ENCODE peak calls at places on chromosomes 11 and 22, in five cellular contexts. X is K562, V is HepG2, K is SK-N-SH, B is GM12878. J is an unnamed sample.

GRCh38 chr11:63761870-63762661 is 6.5 kb downstream of the ZFTA start:
- DNase-seq in B (no peak), K (peak), V (no peak), X (no peak), J (no peak)

GRCh38 chr11:112355726-112356125 is 95.1 kb upstream of the PLET1 start:
- DNase-seq in X (peak), K (peak), B (no peak), V (no peak), J (peak)

GRCh38 chr22:39434721-39435120 is 22.1 kb upstream of the MGAT3 start:
- DNase-seq in V (no peak), B (no peak), X (no peak), K (no peak), J (no peak)

GRCh38 chr22:41327124-41327523 is 25.8 kb downstream of the ZC3H7B start:
- DNase-seq in K (no peak), V (no peak), X (no peak), B (no peak), J (no peak)

GRCh38 chr11:114775849-114776621 is 97.7 kb downstream of the NXPE2 start:
- DNase-seq in V (no peak), B (no peak), K (peak), X (no peak), J (no peak)

GRCh38 chr11:64853709-64854108 is 9.3 kb upstream of the CDC42BPG start:
- DNase-seq in B (no peak), K (no peak), V (no peak), X (no peak), J (no peak)

GRCh38 chr11:124745835-124746620 is 6.0 kb downstream of the VSIG2 start:
- DNase-seq in B (no peak), X (no peak), K (no peak), V (no peak), J (no peak)

GRCh38 chr11:112300094-112300786 is 39.6 kb upstream of the PLET1 start:
- DNase-seq in K (no peak), V (no peak), B (no peak), X (no peak), J (no peak)

GRCh38 chr22:19974233-19974861 is 32.7 kb upstream of the TXNRD2 start:
- DNase-seq in B (no peak), X (peak), K (peak), V (peak), J (peak)

GRCh38 chr22:48530666-48531065 is 1297.0 kb downstream of the BRD1 start:
- DNase-seq in V (no peak), X (no peak), K (no peak), B (no peak), J (no peak)

GRCh38 chr11:41382927-41383326 is 76.5 kb downstream of the LRRC4C start:
- DNase-seq in B (no peak), K (no peak), X (no peak), V (no peak), J (no peak)

GRCh38 chr11:6926208-6927029 is at the start of gene ZNF215:
- DNase-seq in B (no peak), K (peak), X (peak), V (no peak), J (peak)

GRCh38 chr11:24592342-24592741 is 95.5 kb downstream of the LUZP2 start:
- DNase-seq in K (no peak), X (no peak), V (no peak), B (no peak), J (peak)

GRCh38 chr11:86067230-86068137 is 1.4 kb downstream of the PICALM start:
- DNase-seq in B (no peak), X (peak), V (peak), K (no peak), J (no peak)

GRCh38 chr11:122207921-122208764 is 92.1 kb upstream of the BLID start:
- DNase-seq in V (no peak), X (no peak), K (no peak), B (no peak), J (peak)

GRCh38 chr11:15807827-15808226 is 548.5 kb downstream of the SOX6 start:
- DNase-seq in K (no peak), B (no peak), V (no peak), X (no peak), J (no peak)

GRCh38 chr22:42069801-42070516 is 653 bp downstream of the NAGA start:
- DNase-seq in X (peak), V (no peak), B (no peak), K (no peak), J (no peak)

GRCh38 chr11:92969293-92969633 is 188 bp upstream of the MTNR1B start:
- DNase-seq in B (no peak), V (no peak), X (no peak), K (no peak), J (no peak)

GRCh38 chr22:26170112-26170492 is 840 bp downstream of the SEZ6L start:
- DNase-seq in B (no peak), V (no peak), K (no peak), X (no peak), J (no peak)

GRCh38 chr22:30089655-30089974 is 9.4 kb downstream of the HORMAD2 start:
- DNase-seq in X (no peak), V (no peak), B (no peak), K (no peak), J (no peak)

GRCh38 chr11:31968774-31969433 is 122.0 kb upstream of the RCN1 start:
- DNase-seq in B (no peak), X (no peak), V (no peak), K (peak), J (peak)

GRCh38 chr11:64638017-64638664 is 47.1 kb downstream of the SLC22A12 start:
- DNase-seq in V (no peak), K (peak), B (no peak), X (peak), J (no peak)

GRCh38 chr11:89608234-89608966 is 101.7 kb upstream of the TRIM77 start:
- DNase-seq in B (no peak), X (no peak), V (no peak), K (no peak), J (no peak)

GRCh38 chr22:37419370-37419915 is 7.8 kb downstream of the ELFN2 start:
- DNase-seq in K (no peak), X (no peak), B (no peak), V (no peak), J (no peak)

GRCh38 chr22:19717691-19718254 is 3.5 kb downstream of the SEPTIN5 start:
- DNase-seq in B (no peak), K (peak), X (peak), V (no peak), J (peak)

GRCh38 chr11:42237701-42238235 is 778.3 kb upstream of the LRRC4C start:
- DNase-seq in B (no peak), V (no peak), X (no peak), K (no peak), J (no peak)

GRCh38 chr11:117781650-117782049 is 15.4 kb downstream of the DSCAML1 start:
- DNase-seq in B (no peak), K (peak), V (no peak), X (no peak), J (no peak)

GRCh38 chr22:32590556-32590955 is 115.9 kb downstream of the FBXO7 start:
- DNase-seq in K (no peak), B (no peak), X (no peak), V (no peak), J (peak)

GRCh38 chr22:36301851-36302250 is 48.9 kb downstream of the APOL1 start:
- DNase-seq in K (no peak), B (no peak), X (no peak), V (no peak), J (peak)

GRCh38 chr22:25475554-25476022 is 88.9 kb upstream of the GRK3 start:
- DNase-seq in K (peak), B (no peak), X (no peak), V (no peak), J (peak)

GRCh38 chr22:37186228-37186996 is 1.6 kb downstream of the C1QTNF6 start:
- DNase-seq in K (peak), B (peak), X (peak), V (peak), J (peak)

GRCh38 chr11:93000511-93001476 is 31.3 kb downstream of the MTNR1B start:
- DNase-seq in B (no peak), V (peak), K (peak), X (peak), J (peak)

DNA sequence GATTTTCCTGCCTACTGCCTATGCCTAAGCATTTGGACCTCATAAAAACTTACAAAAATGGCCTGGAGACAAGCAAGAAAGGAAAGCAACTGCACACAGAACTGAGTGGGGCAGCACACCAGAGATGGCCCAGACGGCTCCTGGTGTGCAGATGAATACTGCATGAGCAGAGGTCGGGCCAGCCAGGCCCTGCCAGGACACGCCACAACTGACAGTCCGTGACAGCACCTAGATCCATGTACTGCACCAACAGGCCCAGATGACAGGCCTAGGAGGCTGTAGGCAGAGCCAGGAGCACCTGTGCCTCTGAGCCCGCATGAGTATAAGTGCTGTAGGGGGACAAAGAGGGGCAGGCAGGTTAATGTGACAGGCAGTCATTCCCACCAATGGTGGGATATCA is 160.2 kb downstream of the IGLL1 start:
- DNase-seq in K (no peak), X (no peak), V (no peak), B (no peak), J (no peak)
- TF ChIP-seq MXI1 in K (no peak), X (no peak), V (no peak), B (no peak), J (no peak)

DNA sequence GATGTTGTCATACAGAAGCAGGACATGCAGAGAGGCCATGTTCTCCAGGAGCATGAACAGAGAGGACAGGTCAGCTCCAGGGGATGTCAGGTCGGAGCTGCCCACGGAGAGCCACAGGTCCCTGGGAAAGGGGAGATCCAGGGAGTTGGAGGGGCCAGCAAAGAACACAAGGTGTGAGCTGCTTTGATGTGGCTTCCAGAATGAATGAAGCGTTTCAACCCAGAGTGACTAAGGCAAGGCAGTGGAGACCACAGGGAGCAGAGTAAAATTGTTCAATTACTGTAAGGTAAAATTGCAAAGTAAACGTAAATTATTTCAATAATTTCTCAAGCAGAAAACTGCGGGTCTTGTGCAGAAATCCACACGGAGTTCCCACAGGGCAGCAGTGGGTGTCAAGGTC is 5.6 kb upstream of the SCGB2A1 start:
- DNase-seq in K (no peak), V (no peak), B (no peak), X (no peak), J (no peak)
- TF ChIP-seq MXI1 in K (no peak), V (no peak), B (no peak), X (no peak), J (no peak)

GRCh38 chr11:35337136-35337918 is 82.0 kb downstream of the SLC1A2 start:
- DNase-seq in X (peak), B (no peak), V (peak), K (no peak), J (peak)
- TF ChIP-seq MXI1 in X (no peak), B (no peak), V (no peak), K (no peak), J (no peak)

GRCh38 chr11:1534171-1534570 is 37.9 kb downstream of the DUSP8 start:
- DNase-seq in X (no peak), V (no peak), K (no peak), B (no peak), J (no peak)
- TF ChIP-seq MXI1 in X (no peak), V (no peak), K (no peak), B (no peak), J (no peak)

GRCh38 chr11:17063171-17064002 is 14.1 kb downstream of the RPS13 start:
- DNase-seq in B (peak), K (peak), V (peak), X (peak), J (peak)
- TF ChIP-seq MXI1 in B (no peak), K (no peak), V (no peak), X (no peak), J (no peak)

GRCh38 chr11:23569134-23569533 is 708.9 kb upstream of the CCDC179 start:
- DNase-seq in V (no peak), X (no peak), K (no peak), B (no peak), J (no peak)

GRCh38 chr11:23573430-23573829 is 713.2 kb upstream of the CCDC179 start:
- DNase-seq in K (no peak), V (no peak), B (no peak), X (no peak), J (peak)

GRCh38 chr11:23574149-23574548 is 713.9 kb upstream of the CCDC179 start:
- DNase-seq in K (no peak), B (no peak), V (no peak), X (no peak), J (no peak)

GRCh38 chr11:23569547-23569946 is 709.3 kb upstream of the CCDC179 start:
- DNase-seq in V (no peak), X (no peak), B (peak), K (no peak), J (no peak)

GRCh38 chr11:23570828-23571227 is 710.6 kb upstream of the CCDC179 start:
- DNase-seq in B (no peak), K (no peak), X (no peak), V (no peak), J (peak)
- TF ChIP-seq MXI1 in B (no peak), K (no peak), X (no peak), V (no peak), J (no peak)

GRCh38 chr11:44729718-44730117 is 3.0 kb downstream of the TSPAN18 start:
- DNase-seq in B (no peak), K (no peak), V (no peak), X (no peak), J (no peak)
- TF ChIP-seq MXI1 in B (no peak), K (no peak), V (no peak), X (no peak), J (no peak)

DNA sequence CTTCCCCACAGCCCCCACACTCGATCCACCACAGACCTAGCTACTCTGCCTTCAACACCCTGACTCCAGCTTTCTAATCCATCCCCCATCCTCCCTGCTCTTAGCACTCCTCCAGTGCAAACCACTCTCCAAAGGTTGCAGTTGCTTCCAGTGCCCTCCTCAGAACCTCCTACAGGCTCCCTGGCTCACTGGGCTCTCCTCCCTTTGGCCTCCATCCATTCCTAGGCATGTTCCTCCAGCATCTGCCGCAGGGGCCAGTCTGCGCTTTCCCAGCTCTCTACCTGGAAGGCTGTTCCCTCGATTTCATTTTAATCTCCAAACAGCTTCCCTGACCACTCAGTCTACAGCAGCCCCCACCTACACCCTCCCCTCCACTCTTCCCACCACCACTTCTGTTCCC is 133.8 kb downstream of the SPATA19 start:
- DNase-seq in X (no peak), V (no peak), K (no peak), B (no peak), J (no peak)
- TF ChIP-seq MXI1 in X (no peak), V (no peak), K (no peak), B (no peak), J (no peak)

GRCh38 chr11:130427581-130428211 is 713 bp downstream of the ADAMTS8 start:
- DNase-seq in X (no peak), K (peak), V (no peak), B (no peak), J (no peak)
- TF ChIP-seq MXI1 in X (no peak), K (no peak), V (no peak), B (no peak), J (no peak)

DNA sequence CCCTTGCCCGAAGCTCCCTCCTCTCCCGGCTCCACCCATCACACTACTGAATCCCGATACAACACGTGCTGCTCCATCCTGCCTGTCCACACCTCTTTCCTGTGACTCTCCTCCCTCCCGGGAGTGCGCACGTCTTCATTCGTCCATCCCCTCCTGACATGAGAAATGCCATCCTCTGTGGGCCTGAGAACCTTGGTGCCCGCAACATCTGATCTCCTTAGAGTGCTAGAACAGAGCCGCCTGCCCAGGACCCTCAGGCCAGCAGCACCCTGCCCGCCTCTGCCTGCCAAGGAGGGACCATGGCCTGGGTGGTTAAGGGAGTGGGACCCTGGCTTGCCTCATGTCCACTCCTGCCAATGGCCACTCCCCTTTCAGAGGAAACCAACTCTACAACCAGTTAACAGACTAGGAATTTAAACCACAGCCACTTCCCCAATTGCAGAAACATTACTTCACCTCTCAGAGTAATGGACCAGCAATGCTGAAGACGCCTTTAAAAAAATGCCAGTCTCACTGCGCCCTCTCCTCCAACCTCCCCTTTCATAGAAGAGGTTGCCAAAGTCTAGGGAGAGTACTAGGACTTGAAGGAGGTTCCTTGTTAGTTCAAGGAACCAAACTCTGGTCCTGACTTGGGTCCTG is 466.3 kb downstream of the OPCML start:
- DNase-seq in B (no peak), V (no peak), K (no peak), X (no peak), J (no peak)
- TF ChIP-seq MXI1 in B (no peak), V (no peak), K (no peak), X (no peak), J (no peak)

J was measured in IMR-90.